ENCODE peak calls at places on chromosomes 4 and X, in four cellular contexts. B, C, K and F are unnamed samples.

GRCh38 chr4:72179342-72179741 is 147.5 kb downstream of the NPFFR2 start:
- DNase-seq in K (no peak), C (no peak), B (no peak), F (no peak)

GRCh38 chrX:74325130-74326059 is 21.4 kb downstream of the ZCCHC13 start:
- DNase-seq in B (peak), K (peak), C (no peak), F (peak)

GRCh38 chrX:43718956-43719355 is 62.9 kb downstream of the MAOA start:
- DNase-seq in K (no peak), B (no peak), C (no peak), F (no peak)

GRCh38 chr4:165096776-165097175 is 15.9 kb downstream of the TMEM192 start:
- DNase-seq in C (peak), K (peak), B (no peak), F (no peak)

GRCh38 chrX:53084043-53084570 is 1.9 kb downstream of the TSPYL2 start:
- DNase-seq in B (no peak), K (no peak), C (peak), F (no peak)

GRCh38 chrX:42491145-42491907 is 286.6 kb downstream of the PPP1R2C start:
- DNase-seq in C (no peak), B (no peak), K (no peak), F (no peak)

GRCh38 chr4:183129675-183130074 is 30.6 kb downstream of the WWC2 start:
- DNase-seq in K (no peak), B (no peak), C (no peak), F (no peak)

GRCh38 chr4:110824344-110824743 is 201.5 kb upstream of the PITX2 start:
- DNase-seq in C (no peak), B (no peak), K (no peak), F (no peak)

GRCh38 chrX:144768540-144768939 is 478.8 kb upstream of the SPANXN1 start:
- DNase-seq in K (no peak), B (no peak), C (no peak), F (no peak)

GRCh38 chrX:52923781-52924241 is 26.7 kb downstream of the FAM156B start:
- DNase-seq in B (no peak), K (no peak), C (peak), F (no peak)

GRCh38 chrX:24494544-24495113 is 29.5 kb downstream of the PDK3 start:
- DNase-seq in B (no peak), C (peak), K (no peak), F (no peak)

GRCh38 chrX:139203681-139204575 is 326.6 kb upstream of the F9 start:
- DNase-seq in K (peak), B (no peak), C (no peak), F (no peak)

GRCh38 chrX:119041175-119041574 is 31.6 kb upstream of the CT47C1 start:
- DNase-seq in K (peak), C (peak), B (no peak), F (no peak)

GRCh38 chr4:72205831-72206230 is 174.0 kb downstream of the NPFFR2 start:
- DNase-seq in C (no peak), B (no peak), K (no peak), F (no peak)

GRCh38 chr4:22720091-22720490 is 27.4 kb downstream of the GBA3 start:
- DNase-seq in C (peak), B (no peak), K (no peak), F (no peak)

GRCh38 chr4:109915385-109916002 is 2.8 kb downstream of the EGF start:
- DNase-seq in K (no peak), B (no peak), C (no peak), F (no peak)

GRCh38 chrX:46713672-46714487 is 45.0 kb downstream of the SLC9A7 start:
- DNase-seq in B (no peak), K (no peak), C (peak), F (no peak)

GRCh38 chrX:9091253-9091652 is 57.3 kb upstream of the FAM9B start:
- DNase-seq in K (no peak), C (no peak), B (no peak), F (no peak)

DNA sequence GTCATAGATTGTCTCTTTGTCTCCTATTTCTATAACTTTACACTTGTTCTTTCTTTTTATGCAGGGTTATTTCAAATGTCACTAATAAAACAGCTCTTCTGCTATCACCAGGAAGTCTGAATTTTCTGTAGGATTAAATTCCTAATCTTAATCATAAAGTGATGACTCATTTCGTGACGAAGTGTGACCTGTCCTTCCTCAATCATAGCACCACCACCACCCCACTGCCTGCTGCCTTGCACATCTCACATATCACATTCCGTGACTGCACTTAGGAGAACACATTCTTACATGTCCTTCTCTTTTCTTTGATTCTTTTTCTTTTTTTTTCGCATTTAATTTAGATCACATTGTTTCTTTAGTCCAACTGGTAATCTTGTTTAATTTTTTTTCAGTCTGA is 57.7 kb upstream of the UGT2B7 start:
- DNase-seq in C (peak), K (no peak), B (no peak), F (no peak)
- H4K5ac ChIP-seq in C (no peak), K (no peak), B (no peak), F (no peak)

GRCh38 chr4:40848981-40849380 is 99.2 kb downstream of the NSUN7 start:
- DNase-seq in C (peak), K (peak), B (no peak), F (no peak)
- H3K23ac ChIP-seq in C (no peak), K (no peak), B (no peak), F (no peak)

GRCh38 chrX:117751155-117751554 is 365.5 kb downstream of the KLHL13 start:
- DNase-seq in B (no peak), K (no peak), C (no peak), F (no peak)
- H4K5ac ChIP-seq in B (no peak), K (no peak), C (no peak), F (no peak)

GRCh38 chr4:1629704-1630093 is 54.4 kb downstream of the FAM53A start:
- DNase-seq in C (no peak), K (no peak), B (no peak), F (no peak)
- H3K23ac ChIP-seq in C (no peak), K (no peak), B (no peak), F (no peak)

GRCh38 chr4:163237856-163238255 is 71.2 kb upstream of the NAF1 start:
- DNase-seq in B (no peak), C (no peak), K (no peak), F (no peak)

GRCh38 chr4:163249042-163249441 is 82.4 kb upstream of the NAF1 start:
- DNase-seq in K (no peak), B (no peak), C (no peak), F (no peak)

GRCh38 chr4:163245044-163245443 is 78.4 kb upstream of the NAF1 start:
- DNase-seq in B (no peak), C (no peak), K (peak), F (no peak)

GRCh38 chr4:163243297-163243981 is 76.7 kb upstream of the NAF1 start:
- DNase-seq in B (no peak), K (no peak), C (no peak), F (no peak)
- H4K5ac ChIP-seq in B (no peak), K (no peak), C (no peak), F (no peak)

GRCh38 chr4:8279321-8280157 is 10.0 kb downstream of the HTRA3 start:
- DNase-seq in K (no peak), B (no peak), C (no peak), F (no peak)
- H3K23ac ChIP-seq in K (no peak), B (no peak), C (no peak), F (no peak)

DNA sequence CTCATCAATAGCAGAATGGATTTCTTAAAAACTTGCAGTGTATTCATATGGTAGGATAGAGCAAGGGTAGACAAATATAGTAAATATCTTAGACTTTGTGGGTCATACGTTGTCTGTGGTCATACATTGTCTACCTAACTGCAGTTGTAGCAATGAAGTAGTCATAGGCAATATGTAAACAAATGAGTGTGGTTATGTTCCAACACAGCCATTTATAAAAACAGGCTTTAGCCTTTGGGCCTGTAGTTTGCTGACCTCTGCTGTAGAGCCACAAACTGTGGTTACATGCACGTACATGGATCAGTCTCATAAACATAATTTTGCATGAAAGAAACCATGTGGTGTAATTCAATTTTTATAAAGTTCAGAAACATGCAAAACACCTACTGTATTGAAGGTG is 98.9 kb downstream of the LARP1B start:
- DNase-seq in K (no peak), B (no peak), C (peak), F (no peak)
- H4K5ac ChIP-seq in K (no peak), B (no peak), C (peak), F (no peak)

GRCh38 chr4:41881931-41882621 is 53.2 kb upstream of the TMEM33 start:
- DNase-seq in C (no peak), K (peak), B (no peak), F (peak)
- H3K23ac ChIP-seq in C (no peak), K (no peak), B (no peak), F (no peak)

GRCh38 chr4:151248519-151248918 is 28.4 kb upstream of the PRSS48 start:
- DNase-seq in C (no peak), B (no peak), K (no peak), F (no peak)

GRCh38 chr4:151247395-151247794 is 29.6 kb upstream of the PRSS48 start:
- DNase-seq in K (no peak), B (no peak), C (no peak), F (no peak)

GRCh38 chr4:151251922-151252321 is 25.0 kb upstream of the PRSS48 start:
- DNase-seq in K (no peak), C (no peak), B (no peak), F (no peak)

GRCh38 chr4:151246742-151247141 is 30.2 kb upstream of the PRSS48 start:
- DNase-seq in K (no peak), C (no peak), B (no peak), F (no peak)

DNA sequence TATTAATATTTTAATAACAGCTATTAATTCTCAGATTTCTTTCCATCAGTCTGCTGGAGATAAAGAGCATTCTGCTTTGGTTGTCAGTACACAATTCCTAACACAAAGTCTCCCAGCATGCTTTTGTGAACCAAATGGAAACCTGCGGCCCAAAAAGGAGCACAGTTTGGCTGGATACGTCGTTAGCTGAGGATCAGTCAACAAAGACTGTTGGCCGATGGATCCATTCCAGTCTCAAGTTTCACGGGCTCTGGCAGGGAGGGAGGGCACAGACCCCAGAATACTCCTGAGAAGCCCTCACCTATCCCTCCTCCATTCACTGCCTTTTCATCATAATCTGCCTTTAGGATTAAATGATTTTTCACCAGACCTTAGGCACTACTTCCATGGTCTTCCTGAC is 26.3 kb upstream of the PRSS48 start:
- DNase-seq in K (peak), B (peak), C (no peak), F (peak)
- H4K5ac ChIP-seq in K (no peak), B (no peak), C (no peak), F (no peak)

GRCh38 chr4:98685225-98686045 is 27.0 kb upstream of the TSPAN5 start:
- DNase-seq in B (no peak), C (no peak), K (no peak), F (no peak)
- H3K23ac ChIP-seq in B (no peak), C (no peak), K (no peak), F (no peak)